ENCODE peak calls at places on chromosomes 2 and 18, in five cellular contexts. T is OCI-LY7; G is CD8-positive, alpha-beta T cell; Z is mammary epithelial cell; E is transverse colon. S is an unnamed sample.

GRCh38 chr2:22536131-22536530 is 848.8 kb upstream of the KLHL29 start:
- DNase-seq in E (no peak), G (no peak), Z (peak; percentile 56), T (no peak), S (no peak)

GRCh38 chr18:6775702-6776101 is 46.2 kb downstream of the ARHGAP28 start:
- DNase-seq in G (no peak), T (no peak), Z (no peak), E (no peak), S (no peak)

GRCh38 chr18:78688249-78688648 is 291.4 kb upstream of the SALL3 start:
- DNase-seq in Z (no peak), G (no peak), T (no peak), E (no peak), S (no peak)

GRCh38 chr2:220745682-220746081 is 826.4 kb downstream of the EPHA4 start:
- DNase-seq in G (no peak), Z (no peak), E (no peak), T (no peak), S (no peak)

GRCh38 chr2:191846787-191847620 is at the start of gene CAVIN2:
- DNase-seq in E (peak; percentile 50), G (no peak), T (no peak), Z (peak; percentile 84), S (no peak)

GRCh38 chr2:126359494-126359893 is 296.5 kb upstream of the GYPC start:
- DNase-seq in E (no peak), G (no peak), T (peak; percentile 46), Z (no peak), S (no peak)

GRCh38 chr2:72012886-72013574 is 134.6 kb downstream of the CYP26B1 start:
- DNase-seq in G (no peak), E (no peak), T (no peak), Z (peak; percentile 21), S (no peak)

GRCh38 chr2:120919771-120920437 is 184.2 kb downstream of the GLI2 start:
- DNase-seq in E (no peak), T (no peak), G (no peak), Z (no peak), S (no peak)

GRCh38 chr2:46983065-46983801 is 67.6 kb upstream of the MCFD2 start:
- DNase-seq in T (peak; percentile 94), E (peak; percentile 66), Z (no peak), G (no peak), S (no peak)

GRCh38 chr2:101540518-101540917 is 65.6 kb upstream of the RFX8 start:
- DNase-seq in Z (peak; percentile 39), E (no peak), T (no peak), G (no peak), S (no peak)

GRCh38 chr2:75560022-75560767 is 544 bp downstream of the EVA1A start:
- DNase-seq in Z (peak; percentile 52), T (no peak), G (no peak), E (no peak), S (no peak)

GRCh38 chr18:7395566-7395965 is 164.7 kb downstream of the LRRC30 start:
- DNase-seq in T (no peak), Z (no peak), E (no peak), G (no peak), S (no peak)

GRCh38 chr2:55567298-55567697 is 47.8 kb downstream of the CFAP36 start:
- DNase-seq in T (no peak), Z (no peak), E (no peak), G (no peak), S (no peak)

GRCh38 chr2:231786177-231786916 is at the start of gene COPS7B:
- DNase-seq in G (peak; percentile 74), T (peak; percentile 88), Z (peak; percentile 73), E (peak; percentile 79), S (peak; percentile 94)

GRCh38 chr18:33536904-33537303 is 41.1 kb upstream of the ASXL3 start:
- DNase-seq in T (no peak), Z (no peak), G (no peak), E (no peak), S (no peak)

GRCh38 chr2:175880-176800 is 87.7 kb downstream of the SH3YL1 start:
- DNase-seq in Z (peak; percentile 44), G (peak; percentile 52), E (no peak), T (no peak), S (no peak)

GRCh38 chr18:2908166-2908945 is 61.5 kb downstream of the EMILIN2 start:
- DNase-seq in G (no peak), Z (no peak), E (no peak), T (no peak), S (no peak)

GRCh38 chr18:26133652-26134051 is at the start of gene PSMA8:
- DNase-seq in E (peak; percentile 17), T (no peak), Z (peak; percentile 5), G (peak; percentile 23), S (no peak)

GRCh38 chr2:20595439-20596192 is 55.3 kb downstream of the HS1BP3 start:
- DNase-seq in Z (peak; percentile 51), E (peak; percentile 42), G (no peak), T (peak; percentile 82), S (no peak)
- H3K4me1 ChIP-seq in Z (peaks cover 30% of the 10 kb centered on the region), E (peaks cover 13% of the 10 kb centered on the region), G (no peaks in the 10 kb centered on the region), T (peaks cover 36% of the 10 kb centered on the region), S (peaks cover 25% of the 10 kb centered on the region)

GRCh38 chr18:23179416-23179815 is 44.1 kb downstream of the CABLES1 start:
- DNase-seq in T (no peak), Z (no peak), G (no peak), E (no peak), S (no peak)

GRCh38 chr18:23181547-23181946 is 46.3 kb downstream of the CABLES1 start:
- DNase-seq in Z (no peak), G (no peak), E (no peak), T (no peak), S (no peak)

GRCh38 chr18:23186781-23187180 is 51.5 kb downstream of the CABLES1 start:
- DNase-seq in T (no peak), Z (no peak), E (no peak), G (no peak), S (no peak)

GRCh38 chr18:23182606-23183005 is 47.3 kb downstream of the CABLES1 start:
- DNase-seq in E (no peak), G (no peak), Z (no peak), T (no peak), S (no peak)

DNA sequence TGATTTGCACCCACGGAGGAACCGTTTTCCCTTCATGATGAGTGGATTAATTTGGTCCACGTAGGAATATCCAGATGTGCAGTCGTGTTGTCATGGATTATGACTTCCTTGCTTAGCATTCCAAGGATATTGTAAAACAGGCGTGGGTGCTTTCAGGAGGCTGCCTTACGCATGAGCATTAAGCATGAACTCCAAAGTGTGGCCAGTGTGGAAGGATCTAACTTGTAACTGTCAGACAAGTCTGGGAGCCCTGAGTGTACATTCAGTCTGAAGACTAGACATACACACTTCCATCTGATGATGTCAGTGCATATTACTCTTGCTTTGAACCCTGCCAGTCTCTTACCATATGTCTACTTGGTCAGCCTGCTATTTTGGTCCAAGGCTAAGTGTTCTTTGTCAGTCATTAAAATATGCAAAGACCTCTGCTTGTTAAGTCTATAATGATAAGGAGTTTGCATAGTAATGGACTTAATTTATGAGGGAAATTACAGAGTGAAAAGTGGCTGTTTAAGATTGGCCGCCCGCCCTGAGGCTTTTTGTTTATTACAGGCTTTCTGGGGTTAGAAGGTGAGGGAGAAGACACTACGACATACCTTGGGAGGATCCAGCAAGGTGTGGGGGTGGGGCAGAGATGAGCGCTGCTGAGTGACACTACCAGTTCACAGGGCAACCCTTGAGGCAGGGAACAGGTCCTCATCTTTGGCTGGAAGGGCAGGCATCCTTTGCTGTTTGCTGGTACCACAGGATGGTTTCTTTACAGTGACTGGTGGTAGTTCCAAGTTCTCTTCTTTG is 48.3 kb downstream of the CABLES1 start:
- DNase-seq in Z (no peak), T (no peak), E (no peak), G (no peak), S (no peak)
- H3K4me1 ChIP-seq in Z (no peaks in the 10 kb centered on the region), T (peaks cover 56% of the 10 kb centered on the region), E (no peaks in the 10 kb centered on the region), G (no peaks in the 10 kb centered on the region), S (peaks cover 3% of the 10 kb centered on the region)

GRCh38 chr2:88827821-88828220 is 136.3 kb downstream of the RPIA start:
- DNase-seq in Z (no peak), T (no peak), E (no peak), G (no peak), S (no peak)
- H3K4me1 ChIP-seq in Z (peaks cover 2% of the 10 kb centered on the region), T (peaks cover 66% of the 10 kb centered on the region), E (no peaks in the 10 kb centered on the region), G (no peaks in the 10 kb centered on the region), S (no peaks in the 10 kb centered on the region)

GRCh38 chr2:27072950-27073349 is 1.5 kb upstream of the OST4 start:
- DNase-seq in T (no peak), E (no peak), G (no peak), Z (no peak), S (no peak)
- H3K4me1 ChIP-seq in T (peaks cover 72% of the 10 kb centered on the region), E (peaks cover 17% of the 10 kb centered on the region), G (peaks cover 46% of the 10 kb centered on the region), Z (peaks cover 16% of the 10 kb centered on the region), S (no peaks in the 10 kb centered on the region)

GRCh38 chr2:234996041-234996440 is 44.2 kb downstream of the SH3BP4 start:
- DNase-seq in E (no peak), G (no peak), Z (no peak), T (no peak), S (peak; percentile 62)
- H3K4me1 ChIP-seq in E (peaks cover 8% of the 10 kb centered on the region), G (no peaks in the 10 kb centered on the region), Z (peaks cover 25% of the 10 kb centered on the region), T (peaks cover 31% of the 10 kb centered on the region), S (peaks cover 44% of the 10 kb centered on the region)

GRCh38 chr2:6922201-6922656 is 5.0 kb downstream of the RNF144A start:
- DNase-seq in G (no peak), E (no peak), Z (no peak), T (no peak), S (no peak)

GRCh38 chr2:6919912-6920905 is 3.0 kb downstream of the RNF144A start:
- DNase-seq in E (no peak), T (no peak), Z (no peak), G (no peak), S (no peak)

GRCh38 chr2:6924101-6924917 is 7.1 kb downstream of the RNF144A start:
- DNase-seq in G (no peak), E (no peak), Z (no peak), T (no peak), S (no peak)

GRCh38 chr2:6923319-6923718 is 6.1 kb downstream of the RNF144A start:
- DNase-seq in E (no peak), T (no peak), G (no peak), Z (no peak), S (no peak)

DNA sequence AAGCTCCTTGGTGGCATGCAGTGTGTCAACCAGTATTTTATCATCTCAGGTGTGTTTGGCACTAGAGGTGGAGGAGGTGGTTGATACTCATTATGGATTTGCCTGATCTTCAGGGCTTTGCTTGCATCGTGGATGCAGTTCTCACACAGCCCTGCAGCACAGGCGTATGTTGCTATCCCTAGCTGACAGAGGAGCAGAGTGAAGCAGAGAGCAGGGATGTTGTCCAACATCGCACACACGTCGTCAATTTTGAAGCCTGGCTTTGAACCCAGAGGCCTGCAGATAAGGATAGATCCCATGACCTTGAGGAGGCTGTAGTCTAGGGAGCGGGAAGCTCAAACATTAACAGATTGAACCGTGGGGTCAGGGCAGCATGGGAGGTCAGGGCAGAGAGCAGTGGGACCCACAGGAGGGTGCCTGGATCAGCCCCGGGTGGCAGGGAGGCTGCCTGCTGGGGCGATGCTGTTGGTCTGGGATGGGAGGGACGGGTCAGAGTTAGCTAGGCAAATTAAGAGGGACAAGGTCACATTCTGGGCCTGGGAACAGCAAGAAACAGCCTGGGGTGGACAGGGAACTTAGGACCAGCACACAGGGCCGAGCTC is 4.2 kb downstream of the RNF144A start:
- DNase-seq in G (no peak), Z (no peak), T (no peak), E (no peak), S (no peak)
- H3K4me1 ChIP-seq in G (peaks cover 76% of the 10 kb centered on the region), Z (peaks cover 6% of the 10 kb centered on the region), T (peaks cover 2% of the 10 kb centered on the region), E (peaks cover 3% of the 10 kb centered on the region), S (peaks cover 9% of the 10 kb centered on the region)

GRCh38 chr2:218265626-218266025 is 4.3 kb downstream of the AAMP start:
- DNase-seq in E (no peak), G (no peak), T (no peak), Z (no peak), S (no peak)
- H3K4me1 ChIP-seq in E (peaks cover 52% of the 10 kb centered on the region), G (peaks cover 6% of the 10 kb centered on the region), T (peaks cover 15% of the 10 kb centered on the region), Z (no peaks in the 10 kb centered on the region), S (peaks cover 8% of the 10 kb centered on the region)

S was measured in NT2/D1.